ENCODE peak calls at places on chromosome 14, in four cellular contexts. R, O, L and K are unnamed samples.

GRCh38 chr14:68977741-68978549 is 1.2 kb downstream of the ACTN1 start:
- DNase-seq in O (no peak), R (peak), L (peak), K (no peak)

GRCh38 chr14:55739967-55740707 is 160.1 kb downstream of the KTN1 start:
- DNase-seq in R (no peak), L (no peak), O (no peak), K (no peak)

GRCh38 chr14:88775532-88775931 is 17.2 kb downstream of the EML5 start:
- DNase-seq in L (no peak), R (no peak), O (no peak), K (no peak)

GRCh38 chr14:45201908-45202307 is 51.1 kb downstream of the MIS18BP1 start:
- DNase-seq in O (no peak), R (no peak), L (peak), K (no peak)

GRCh38 chr14:103594265-103594664 is 31.5 kb downstream of the COA8 start:
- DNase-seq in L (no peak), O (peak), R (no peak), K (no peak)

GRCh38 chr14:52031781-52032180 is 37.1 kb downstream of the NID2 start:
- DNase-seq in R (no peak), L (no peak), O (no peak), K (no peak)

GRCh38 chr14:80988742-80989429 is 33.5 kb downstream of the TSHR start:
- DNase-seq in L (no peak), O (no peak), R (no peak), K (no peak)

GRCh38 chr14:31138301-31138700 is 69.3 kb downstream of the HECTD1 start:
- DNase-seq in L (no peak), R (no peak), O (no peak), K (no peak)

GRCh38 chr14:21300892-21301291 is 21.0 kb downstream of the RPGRIP1 start:
- DNase-seq in L (no peak), O (no peak), R (peak), K (no peak)

GRCh38 chr14:21097616-21098133 is 780 bp downstream of the ZNF219 start:
- DNase-seq in L (no peak), R (no peak), O (no peak), K (no peak)